ENCODE peak calls at places on chromosomes 1 and 21, in four cellular contexts. A, G, L and F are unnamed samples.

GRCh38 chr1:9341301-9341845 is 48.7 kb downstream of the SPSB1 start:
- DNase-seq in A (no peak), G (no peak), L (no peak), F (no peak)

GRCh38 chr21:31161157-31161556 is 122.9 kb upstream of the KRTAP19-8 start:
- DNase-seq in A (peak), G (no peak), L (peak), F (no peak)

GRCh38 chr21:19261731-19262367 is 858.3 kb upstream of the TMPRSS15 start:
- DNase-seq in A (peak), G (no peak), L (no peak), F (no peak)

GRCh38 chr1:101483982-101484381 is 247.2 kb downstream of the S1PR1 start:
- DNase-seq in A (no peak), G (no peak), L (no peak), F (no peak)

GRCh38 chr1:50218344-50218743 is 109.6 kb downstream of the ELAVL4 start:
- DNase-seq in A (no peak), G (no peak), L (no peak), F (no peak)

GRCh38 chr1:201272838-201273237 is 10.5 kb upstream of the PKP1 start:
- DNase-seq in A (peak), G (no peak), L (no peak), F (no peak)

GRCh38 chr1:39900662-39901485 is 843 bp downstream of the MYCL start:
- DNase-seq in A (peak), G (no peak), L (peak), F (peak)

GRCh38 chr21:42779431-42779861 is 99.9 kb downstream of the WDR4 start:
- DNase-seq in A (peak), G (no peak), L (no peak), F (no peak)

GRCh38 chr1:165863346-165863745 is 35.9 kb downstream of the UCK2 start:
- DNase-seq in A (no peak), G (no peak), L (no peak), F (no peak)

GRCh38 chr1:25958475-25958874 is 39.4 kb downstream of the PAFAH2 start:
- DNase-seq in A (no peak), G (no peak), L (peak), F (no peak)

GRCh38 chr1:209937996-209938959 is at the start of gene SYT14:
- DNase-seq in A (peak), G (peak), L (peak), F (peak)

GRCh38 chr1:113721010-113721409 is 38.3 kb downstream of the PHTF1 start:
- DNase-seq in A (no peak), G (no peak), L (no peak), F (no peak)

GRCh38 chr1:163094589-163094988 is 25.4 kb downstream of the RGS4 start:
- DNase-seq in A (no peak), G (no peak), L (no peak), F (no peak)

GRCh38 chr1:25676488-25676887 is 59.9 kb downstream of the MAN1C1 start:
- DNase-seq in A (no peak), G (no peak), L (peak), F (no peak)

GRCh38 chr1:186927884-186928283 is 99.1 kb downstream of the PLA2G4A start:
- DNase-seq in A (peak), G (no peak), L (no peak), F (no peak)

GRCh38 chr1:119132179-119132578 is 8.3 kb downstream of the WARS2 start:
- DNase-seq in A (no peak), G (no peak), L (no peak), F (no peak)

GRCh38 chr1:24209097-24209496 is 22.0 kb upstream of the IFNLR1 start:
- DNase-seq in A (no peak), G (no peak), L (no peak), F (no peak)

GRCh38 chr1:48047116-48047515 is 49.9 kb upstream of the TRABD2B start:
- DNase-seq in A (no peak), G (no peak), L (no peak), F (no peak)

GRCh38 chr1:214154596-214155261 is 126.2 kb upstream of the SMYD2 start:
- DNase-seq in A (peak), G (no peak), L (no peak), F (no peak)

GRCh38 chr1:243991650-243992049 is 59.4 kb upstream of the ZBTB18 start:
- DNase-seq in A (no peak), G (no peak), L (no peak), F (no peak)

GRCh38 chr1:16162163-16162822 is 6.4 kb upstream of the EPHA2 start:
- DNase-seq in A (peak), G (peak), L (no peak), F (peak)

GRCh38 chr1:209662879-209663327 is 10.7 kb upstream of the LAMB3 start:
- DNase-seq in A (no peak), G (no peak), L (no peak), F (no peak)

GRCh38 chr1:6700853-6701436 is 671 bp downstream of the DNAJC11 start:
- DNase-seq in A (peak), G (no peak), L (no peak), F (no peak)

GRCh38 chr1:29222686-29223085 is 8.0 kb downstream of the MECR start:
- DNase-seq in A (peak), G (no peak), L (no peak), F (no peak)

GRCh38 chr1:67614511-67614934 is 70.5 kb upstream of the GADD45A start:
- DNase-seq in A (no peak), G (no peak), L (peak), F (no peak)

GRCh38 chr1:46469846-46470245 is 19.8 kb upstream of the DMBX1 start:
- DNase-seq in A (no peak), G (no peak), L (no peak), F (no peak)

GRCh38 chr1:172906778-172907592 is 143.8 kb downstream of the TNFSF18 start:
- DNase-seq in A (peak), G (no peak), L (peak), F (no peak)

GRCh38 chr1:67144696-67145095 is 9.9 kb upstream of the C1orf141 start:
- DNase-seq in A (no peak), G (no peak), L (no peak), F (no peak)

GRCh38 chr21:29677326-29677725 is 262.5 kb downstream of the GRIK1 start:
- DNase-seq in A (no peak), G (no peak), L (no peak), F (no peak)

GRCh38 chr1:8238141-8239038 is 79.5 kb upstream of the SLC45A1 start:
- DNase-seq in A (no peak), G (no peak), L (peak), F (no peak)

GRCh38 chr1:210645582-210646257 is 317.0 kb downstream of the HHAT start:
- DNase-seq in A (no peak), G (no peak), L (peak), F (no peak)

GRCh38 chr1:30263888-30264671 is 459.3 kb downstream of the MATN1 start:
- DNase-seq in A (no peak), G (no peak), L (no peak), F (no peak)

GRCh38 chr1:22024485-22025367 is 23.3 kb downstream of the CELA3A start:
- DNase-seq in A (peak), G (no peak), L (peak), F (peak)

GRCh38 chr1:201381130-201381529 is 3.6 kb upstream of the TNNT2 start:
- DNase-seq in A (no peak), G (no peak), L (no peak), F (no peak)

GRCh38 chr1:61782771-61783170 is 40.5 kb downstream of the PATJ start:
- DNase-seq in A (no peak), G (no peak), L (no peak), F (no peak)

GRCh38 chr1:151814971-151815545 is 9.8 kb upstream of the LINGO4 start:
- DNase-seq in A (no peak), G (no peak), L (no peak), F (no peak)
- H3K4me2 ChIP-seq in A (no peak), G (no peak), L (no peak), F (no peak)

DNA sequence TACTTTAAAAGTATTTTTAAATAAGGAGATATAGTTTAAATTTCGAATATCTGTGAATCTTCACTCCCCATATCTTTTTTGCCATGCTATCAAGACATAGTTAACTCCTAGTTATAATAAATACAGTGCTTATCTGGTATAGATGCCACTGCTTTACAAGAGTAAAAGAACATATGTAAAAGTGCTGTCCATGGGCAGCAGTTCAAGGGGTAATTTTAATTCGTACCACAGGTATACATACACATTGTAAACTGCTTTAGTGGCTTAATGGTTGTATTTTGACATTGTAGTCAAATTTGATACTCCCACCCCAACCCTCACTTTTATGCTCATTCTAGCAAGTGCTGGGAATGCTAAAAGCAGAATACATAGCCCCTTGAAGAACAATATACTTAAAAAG is 18.6 kb downstream of the POU2F1 start:
- DNase-seq in A (no peak), G (no peak), L (no peak), F (no peak)
- H4K5ac ChIP-seq in A (no peak), G (no peak), L (no peak), F (no peak)

GRCh38 chr21:38646213-38646837 is 148.0 kb upstream of the ERG start:
- DNase-seq in A (no peak), G (no peak), L (peak), F (no peak)
- H3K9ac ChIP-seq in A (no peak), G (no peak), L (no peak), F (no peak)

GRCh38 chr1:5009376-5010065 is 355.1 kb downstream of the AJAP1 start:
- DNase-seq in A (no peak), G (no peak), L (no peak), F (no peak)
- H3K4me2 ChIP-seq in A (no peak), G (no peak), L (no peak), F (no peak)

DNA sequence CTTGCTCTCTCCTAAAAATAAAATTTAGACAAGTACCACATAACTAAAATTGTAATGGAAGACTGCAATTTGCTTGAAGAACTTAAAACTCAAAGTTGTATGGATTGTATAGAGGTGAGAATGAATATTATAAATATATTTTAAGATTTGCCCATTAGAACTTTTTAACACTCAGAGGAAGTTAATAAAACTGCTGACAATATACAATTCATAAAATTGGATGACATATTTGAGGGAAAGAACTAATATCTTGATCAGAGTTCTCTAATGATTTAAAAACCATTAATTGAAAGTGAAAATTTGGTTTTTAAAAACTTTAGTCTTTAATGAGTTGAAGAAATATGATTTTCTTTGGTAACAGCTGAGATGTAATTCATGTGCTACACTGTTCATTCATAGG is 20.9 kb downstream of the TTC3 start:
- DNase-seq in A (no peak), G (no peak), L (no peak), F (no peak)
- H4K5ac ChIP-seq in A (no peak), G (no peak), L (no peak), F (no peak)

DNA sequence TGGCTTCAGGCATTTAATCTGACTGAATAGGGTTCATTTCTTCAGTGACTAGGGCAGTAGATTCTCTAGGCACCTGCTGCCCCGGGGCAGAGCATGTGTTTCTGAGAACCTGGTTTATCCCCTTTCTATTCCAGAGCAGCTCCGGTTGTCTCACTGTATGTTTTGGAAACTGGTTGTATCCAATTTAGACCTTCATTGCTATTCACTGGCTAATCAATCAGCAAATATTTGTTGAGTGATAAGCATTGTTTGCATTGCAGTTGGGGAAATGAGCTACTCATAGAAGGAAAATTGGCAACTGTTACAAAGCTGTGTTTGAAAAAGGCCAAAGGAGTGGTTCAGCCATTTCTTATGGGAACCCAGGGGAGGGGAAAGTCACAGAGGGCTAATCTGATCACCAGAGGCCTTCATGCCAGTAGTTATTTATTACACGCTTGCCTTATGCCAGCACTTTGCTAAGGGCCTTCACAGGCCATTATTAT is 2.9 kb downstream of the QSOX1 start:
- DNase-seq in A (no peak), G (no peak), L (no peak), F (no peak)
- H3K9ac ChIP-seq in A (no peak), G (no peak), L (peak), F (no peak)

DNA sequence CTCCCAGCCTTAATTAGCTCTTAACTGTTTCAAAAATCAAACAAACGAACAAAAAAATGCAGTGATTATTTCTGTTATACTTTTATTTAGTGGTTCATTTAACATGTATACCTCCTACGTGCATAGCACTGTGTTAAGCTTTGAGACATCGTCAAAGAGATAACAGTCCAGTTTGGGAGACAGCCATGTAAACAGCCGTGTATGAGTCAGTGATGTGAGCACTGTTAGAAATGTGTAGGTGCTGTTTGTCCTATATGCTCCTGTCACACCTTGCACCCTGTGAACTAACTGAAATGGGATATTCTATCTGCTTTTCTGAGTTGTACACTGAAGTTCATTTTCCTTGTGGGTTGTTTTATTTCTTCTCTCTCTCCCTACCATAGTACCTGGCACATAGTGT is 109.7 kb upstream of the CACYBP start:
- DNase-seq in A (no peak), G (no peak), L (no peak), F (no peak)
- H3K4me2 ChIP-seq in A (no peak), G (no peak), L (no peak), F (no peak)